ENCODE peak calls at places on chromosomes 3 and 15, in four cellular contexts. F is AG04450, Y is astrocyte of the spinal cord, U is OCI-LY7. V is an unnamed sample.

GRCh38 chr15:65071381-65071811 is 3.6 kb upstream of the RASL12 start:
- DNase-seq in U (no peak), Y (no peak), F (no peak), V (no peak)

GRCh38 chr15:37140531-37141053 is 40.2 kb upstream of the MEIS2 start:
- DNase-seq in U (no peak), Y (no peak), F (no peak), V (no peak)

GRCh38 chr15:41790756-41791546 is 16.7 kb downstream of the MAPKBP1 start:
- DNase-seq in F (no peak), Y (peak), U (peak), V (peak)

GRCh38 chr15:36370051-36370734 is 209.2 kb upstream of the CDIN1 start:
- DNase-seq in F (no peak), U (no peak), Y (no peak), V (no peak)

GRCh38 chr15:48800811-48801460 is 9.9 kb downstream of the CEP152 start:
- DNase-seq in F (no peak), Y (peak), U (peak), V (no peak)

GRCh38 chr15:88900309-88900981 is 5.1 kb upstream of the HAPLN3 start:
- DNase-seq in Y (peak), U (no peak), F (no peak), V (no peak)

GRCh38 chr3:9934235-9934621 is 594 bp downstream of the CRELD1 start:
- DNase-seq in Y (no peak), U (peak), F (no peak), V (no peak)

GRCh38 chr15:68834356-68834755 is 13.7 kb upstream of the ANP32A start:
- DNase-seq in U (no peak), Y (no peak), F (no peak), V (no peak)

DNA sequence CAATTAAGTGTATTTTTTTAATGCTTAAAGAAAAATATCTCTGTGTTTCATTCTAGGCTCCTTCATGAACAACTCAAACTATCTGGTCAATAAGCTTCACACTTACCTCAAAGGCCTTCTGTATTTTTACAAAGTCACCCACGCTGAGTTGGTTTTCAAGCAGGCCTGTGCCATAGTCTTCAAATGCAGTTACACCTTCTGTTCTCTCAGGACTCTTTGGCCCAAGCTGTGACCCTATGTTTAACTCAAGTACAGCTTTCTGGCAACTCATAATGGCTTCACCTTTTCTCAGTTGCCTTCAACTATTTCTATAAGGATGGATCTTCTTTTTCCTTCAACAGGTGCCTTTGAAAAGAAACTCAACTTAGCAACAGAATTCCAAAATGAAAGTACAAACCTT is 587 bp downstream of the WDR49 start:
- DNase-seq in F (no peak), U (peak), Y (no peak), V (no peak)
- H3K4me3 ChIP-seq in F (no peak), U (no peak), Y (no peak), V (no peak)

GRCh38 chr15:99441871-99442267 is 123.9 kb upstream of the MEF2A start:
- DNase-seq in F (no peak), U (no peak), Y (no peak), V (no peak)

GRCh38 chr15:99443768-99444446 is 121.9 kb upstream of the MEF2A start:
- DNase-seq in F (no peak), Y (peak), U (no peak), V (no peak)

GRCh38 chr15:99441427-99441766 is 124.4 kb upstream of the MEF2A start:
- DNase-seq in F (no peak), Y (no peak), U (no peak), V (no peak)

GRCh38 chr15:99442268-99442897 is 123.4 kb upstream of the MEF2A start:
- DNase-seq in U (no peak), F (peak), Y (peak), V (peak)

DNA sequence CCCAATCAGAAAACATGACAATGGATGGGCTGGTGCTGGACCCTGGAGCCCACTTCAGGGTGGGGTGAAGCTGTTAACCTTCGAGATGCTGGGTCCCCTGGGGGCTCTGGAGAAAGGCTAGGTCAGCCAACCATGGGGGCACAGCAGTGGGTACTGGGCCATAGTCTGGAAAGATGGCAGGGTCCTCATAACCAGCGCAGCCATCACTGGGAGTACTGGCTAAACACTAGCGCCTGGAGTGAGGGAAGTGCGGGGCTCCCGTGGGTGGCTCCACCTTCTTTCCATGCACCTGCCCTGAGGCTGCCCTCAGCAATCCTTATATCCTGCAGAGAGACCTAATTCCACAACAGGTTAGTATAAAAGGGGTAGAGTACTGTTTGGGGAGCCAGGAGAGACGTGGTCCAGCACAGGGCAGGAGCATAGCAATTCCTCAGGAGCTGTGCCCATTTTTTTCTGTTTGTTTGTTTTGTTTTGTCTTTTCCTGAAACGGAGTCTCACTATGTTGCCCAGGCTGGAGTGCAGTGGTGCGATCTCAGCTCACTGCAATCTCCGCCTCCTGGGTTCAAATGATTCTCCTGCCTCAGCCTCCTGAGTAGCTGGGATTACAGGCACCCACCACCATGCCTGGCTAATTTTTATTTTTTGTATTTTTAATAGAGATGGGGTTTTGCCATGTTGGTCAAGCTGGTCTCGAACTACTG is 122.6 kb upstream of the MEF2A start:
- DNase-seq in Y (no peak), U (no peak), F (no peak), V (no peak)
- H3K4me3 ChIP-seq in Y (no peak), U (no peak), F (no peak), V (no peak)

DNA sequence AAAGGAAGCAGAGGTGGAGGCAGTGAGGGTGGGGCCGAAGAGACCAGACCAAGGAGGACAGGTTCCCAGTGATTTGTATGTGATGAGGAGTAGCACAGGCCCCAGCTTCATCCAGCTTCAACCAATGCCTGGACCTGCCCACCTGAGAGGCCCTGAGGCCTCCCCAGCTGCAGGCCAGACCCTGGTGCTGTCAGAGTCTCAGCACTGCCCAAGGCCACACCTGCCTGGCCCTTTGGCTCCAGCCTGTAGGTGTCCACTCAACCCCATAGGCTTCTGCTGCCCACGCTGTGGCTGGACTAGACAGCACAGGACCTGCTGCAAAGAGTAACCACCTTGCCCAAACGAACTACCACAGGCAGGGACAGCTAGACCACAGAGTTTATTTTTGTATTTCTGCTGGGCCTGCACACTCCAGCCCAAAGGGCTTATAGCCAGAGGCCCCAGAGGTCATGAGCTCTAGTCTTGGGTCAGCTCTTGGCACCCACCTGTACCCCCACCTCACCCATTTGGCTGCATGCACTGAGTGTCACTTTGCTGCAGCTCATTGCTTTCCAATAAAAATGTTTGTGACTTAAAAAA is 81.9 kb upstream of the CDV3 start:
- DNase-seq in Y (no peak), U (no peak), F (no peak), V (no peak)
- H3K4me3 ChIP-seq in Y (no peak), U (peak), F (no peak), V (no peak)

GRCh38 chr15:25435474-25436243 is 3.2 kb downstream of the UBE3A start:
- DNase-seq in Y (no peak), U (no peak), F (no peak), V (no peak)

GRCh38 chr15:25437751-25438600 is 848 bp downstream of the UBE3A start:
- DNase-seq in Y (peak), U (peak), F (no peak), V (no peak)

GRCh38 chr15:25439456-25439836 is 622 bp upstream of the UBE3A start:
- DNase-seq in U (peak), Y (no peak), F (no peak), V (no peak)

GRCh38 chr15:25438601-25439455 is at the start of gene UBE3A:
- DNase-seq in F (peak), U (peak), Y (peak), V (peak)

GRCh38 chr15:25436707-25437106 is 2.1 kb downstream of the UBE3A start:
- DNase-seq in U (no peak), F (no peak), Y (no peak), V (no peak)
- H3K4me3 ChIP-seq in U (peak), F (peak), Y (no peak), V (peak)

DNA sequence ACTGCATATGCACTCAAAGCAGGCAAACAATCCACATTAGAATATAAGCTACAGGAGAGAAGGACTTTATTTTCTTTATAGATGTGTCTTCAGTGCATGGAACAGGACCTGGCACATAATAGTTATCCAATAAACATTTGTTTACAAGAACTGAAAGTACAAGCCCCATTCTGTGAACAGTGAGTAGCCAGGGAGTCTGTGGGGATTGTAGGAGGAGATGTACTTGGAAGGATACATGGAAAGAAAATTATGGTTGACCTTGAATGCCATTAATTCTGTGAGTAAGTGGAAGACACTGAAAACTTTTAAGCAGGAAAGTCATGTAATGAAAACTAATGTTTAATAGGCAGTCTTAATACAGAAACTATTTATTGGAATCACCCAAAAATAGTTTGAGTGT is 28.3 kb downstream of the MASP1 start:
- DNase-seq in F (no peak), Y (peak), U (no peak), V (no peak)
- H3K4me3 ChIP-seq in F (no peak), Y (no peak), U (no peak), V (no peak)

GRCh38 chr15:90987561-90988141 is 6.7 kb downstream of the PRC1 start:
- DNase-seq in F (no peak), Y (no peak), U (no peak), V (no peak)
- H3K4me3 ChIP-seq in F (no peak), Y (no peak), U (peak), V (no peak)

GRCh38 chr3:63969866-63970265 is 53.4 kb downstream of the PSMD6 start:
- DNase-seq in Y (no peak), U (no peak), F (no peak), V (no peak)

GRCh38 chr3:63967675-63968611 is 55.4 kb downstream of the PSMD6 start:
- DNase-seq in Y (peak), F (no peak), U (no peak), V (no peak)

GRCh38 chr3:63970596-63971468 is 52.5 kb downstream of the PSMD6 start:
- DNase-seq in Y (no peak), F (no peak), U (no peak), V (no peak)

GRCh38 chr3:63966871-63967270 is 54.7 kb upstream of the SCAANT1 start:
- DNase-seq in Y (no peak), U (no peak), F (no peak), V (no peak)

GRCh38 chr3:63968612-63969350 is 54.5 kb downstream of the PSMD6 start:
- DNase-seq in Y (no peak), U (no peak), F (no peak), V (no peak)
- H3K4me3 ChIP-seq in Y (no peak), U (no peak), F (no peak), V (no peak)

GRCh38 chr3:123416647-123417046 is 32.2 kb downstream of the ADCY5 start:
- DNase-seq in Y (no peak), F (no peak), U (no peak), V (no peak)

GRCh38 chr3:123419850-123420292 is 29.0 kb downstream of the ADCY5 start:
- DNase-seq in Y (no peak), F (no peak), U (no peak), V (no peak)

GRCh38 chr3:123420416-123420968 is 28.4 kb downstream of the ADCY5 start:
- DNase-seq in F (no peak), Y (no peak), U (no peak), V (no peak)

GRCh38 chr3:123421353-123422174 is 27.3 kb downstream of the ADCY5 start:
- DNase-seq in Y (no peak), F (no peak), U (no peak), V (no peak)

DNA sequence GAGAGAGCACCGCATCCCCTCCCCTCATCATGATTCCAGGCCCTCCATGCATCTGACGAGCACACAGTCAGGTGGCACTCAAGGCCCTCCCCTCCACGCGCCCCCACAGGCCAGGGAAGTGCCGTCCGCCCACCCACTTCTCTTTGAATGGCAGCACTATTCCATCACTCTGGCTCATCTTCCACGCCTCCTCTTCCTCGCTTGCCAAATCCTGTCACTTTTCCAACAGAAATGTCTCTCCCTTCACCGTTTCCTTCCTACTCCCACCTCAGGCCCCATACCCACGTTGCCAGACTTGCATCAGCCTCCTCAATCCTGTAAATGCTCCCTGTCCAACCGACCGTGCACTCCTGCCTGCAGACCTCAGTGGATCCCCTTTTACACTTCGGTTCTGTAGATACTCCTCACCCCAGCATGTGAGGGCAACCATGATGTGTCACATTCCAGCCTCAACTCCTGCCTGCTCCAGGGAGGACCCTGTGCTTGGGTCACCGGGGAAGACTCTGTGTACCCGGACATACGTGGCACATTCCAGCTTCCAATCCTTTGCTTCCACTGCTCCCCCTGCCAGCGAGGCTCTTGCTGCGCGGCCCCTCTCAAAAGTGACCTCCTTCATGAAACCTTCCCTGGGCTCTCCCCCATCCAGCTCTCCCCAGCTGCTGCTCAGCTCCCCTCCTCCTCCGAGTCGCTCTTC is 29.6 kb downstream of the ADCY5 start:
- DNase-seq in U (no peak), F (no peak), Y (no peak), V (no peak)
- H3K4me3 ChIP-seq in U (no peak), F (no peak), Y (no peak), V (no peak)

GRCh38 chr3:45124956-45125355 is 21.2 kb downstream of the CDCP1 start:
- DNase-seq in U (no peak), Y (no peak), F (no peak), V (no peak)
- H3K4me3 ChIP-seq in U (no peak), Y (no peak), F (no peak), V (no peak)

DNA sequence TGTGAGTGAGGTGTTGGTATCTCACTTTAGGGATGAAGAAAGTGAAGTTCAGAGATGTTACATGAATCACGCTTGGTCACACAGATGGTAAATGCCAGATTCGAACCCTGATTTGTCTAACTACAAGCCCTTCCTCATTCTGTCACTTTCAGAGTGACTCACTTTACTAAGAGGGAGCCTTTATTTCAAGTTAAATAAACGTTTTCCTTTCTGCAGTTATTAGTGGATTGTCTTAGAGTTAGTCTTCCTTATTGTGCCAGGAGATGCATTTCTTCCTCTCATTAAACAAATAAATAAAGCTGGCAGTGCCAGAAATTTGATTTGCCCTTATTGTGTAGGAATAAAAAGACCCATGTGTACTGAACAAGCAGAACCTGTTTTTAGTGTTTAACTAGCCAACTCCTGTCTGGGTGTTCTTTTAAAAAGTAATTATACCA is 162.5 kb downstream of the AKAP13 start:
- DNase-seq in F (no peak), Y (no peak), U (no peak), V (no peak)
- H3K4me3 ChIP-seq in F (no peak), Y (no peak), U (no peak), V (no peak)

V was measured in HFF-Myc.